ENCODE peak calls at places on chromosomes 4 and X, in ten cellular contexts. H is nephron progenitor cell; P is keratinocyte; D is OCI-LY7; I is sigmoid colon; S is left lung; M is CD8-positive, alpha-beta T cell; V is astrocyte of the cerebellum; Q is fibroblast of mammary gland; U is coronary artery. J is an unnamed sample.

GRCh38 chr4:147057631-147057980 is 111.9 kb upstream of the TTC29 start:
- DNase-seq in Q (peak), H (no peak), S (no peak), V (no peak), D (peak), I (no peak), M (no peak), P (no peak), U (no peak), J (no peak)

GRCh38 chr4:8920969-8921368 is 49.3 kb upstream of the HMX1 start:
- DNase-seq in P (no peak), I (no peak), Q (no peak), M (no peak), D (no peak), V (no peak), U (peak), S (no peak), H (no peak), J (no peak)

GRCh38 chr4:103424853-103425252 is 226.7 kb upstream of the CENPE start:
- DNase-seq in M (no peak), S (no peak), H (no peak), V (no peak), P (no peak), D (no peak), U (no peak), I (no peak), Q (peak), J (no peak)

GRCh38 chr4:109429545-109429944 is 4.1 kb upstream of the SEC24B start:
- DNase-seq in M (no peak), I (no peak), P (no peak), H (no peak), D (no peak), Q (no peak), V (no peak), S (no peak), U (no peak), J (no peak)

GRCh38 chrX:108261541-108262218 is 170.1 kb downstream of the ATG4A start:
- DNase-seq in H (no peak), P (no peak), Q (peak), U (no peak), S (no peak), V (no peak), D (no peak), M (no peak), I (no peak), J (no peak)

GRCh38 chr4:43682551-43682950 is 766.1 kb downstream of the KCTD8 start:
- DNase-seq in U (no peak), M (no peak), Q (no peak), V (no peak), H (no peak), S (no peak), P (no peak), I (no peak), D (no peak), J (no peak)

GRCh38 chrX:29082558-29082957 is 495.3 kb downstream of the IL1RAPL1 start:
- DNase-seq in H (no peak), S (no peak), D (no peak), Q (no peak), M (no peak), U (no peak), V (no peak), I (no peak), P (no peak), J (no peak)

GRCh38 chr4:1113311-1114009 is at the start of gene RNF212:
- DNase-seq in D (no peak), Q (peak), P (no peak), I (no peak), S (peak), U (no peak), V (no peak), H (no peak), M (peak), J (no peak)

GRCh38 chr4:52664479-52664878 is 5.4 kb upstream of the USP46 start:
- DNase-seq in D (no peak), H (no peak), I (no peak), M (no peak), U (no peak), V (no peak), S (no peak), P (no peak), Q (no peak), J (no peak)

GRCh38 chrX:18698762-18699650 is 8.4 kb upstream of the PPEF1 start:
- DNase-seq in D (no peak), V (no peak), Q (peak), P (no peak), M (no peak), S (no peak), U (no peak), H (no peak), I (no peak), J (no peak)

GRCh38 chrX:30270639-30271038 is 23.7 kb downstream of the MAGEB1 start:
- DNase-seq in V (no peak), Q (no peak), M (no peak), H (no peak), I (no peak), P (no peak), S (no peak), U (no peak), D (no peak), J (no peak)

GRCh38 chr4:67714248-67714583 is 13.3 kb upstream of the UBA6 start:
- DNase-seq in I (no peak), U (no peak), P (no peak), Q (no peak), D (no peak), M (no peak), V (no peak), H (no peak), S (no peak), J (no peak)

GRCh38 chr4:162891788-162892707 is 274.6 kb downstream of the NAF1 start:
- DNase-seq in S (no peak), H (no peak), V (peak), P (no peak), D (peak), U (no peak), I (no peak), Q (no peak), M (no peak), J (no peak)

GRCh38 chrX:143664302-143664701 is 28.4 kb upstream of the SLITRK4 start:
- DNase-seq in Q (peak), U (no peak), S (no peak), V (no peak), I (no peak), H (no peak), D (peak), P (no peak), M (no peak), J (no peak)

GRCh38 chrX:152640039-152640818 is 2.5 kb downstream of the GABRQ start:
- DNase-seq in D (no peak), V (no peak), U (no peak), H (no peak), S (no peak), I (no peak), Q (peak), M (no peak), P (peak), J (no peak)

GRCh38 chr4:4761128-4761991 is 98.1 kb upstream of the MSX1 start:
- DNase-seq in Q (peak), S (no peak), M (no peak), I (no peak), H (no peak), D (peak), U (no peak), P (no peak), V (no peak), J (no peak)

GRCh38 chrX:130120321-130120731 is 10.0 kb upstream of the ELF4 start:
- DNase-seq in D (peak), Q (no peak), V (no peak), I (no peak), U (no peak), H (peak), P (no peak), M (peak), S (no peak), J (no peak)

GRCh38 chr4:117560329-117560728 is 474.0 kb upstream of the NDST3 start:
- DNase-seq in M (no peak), U (no peak), Q (peak), D (no peak), I (no peak), H (no peak), V (peak), S (no peak), P (no peak), J (no peak)

GRCh38 chr4:77095101-77095826 is 19.5 kb upstream of the CCNI start:
- DNase-seq in U (no peak), Q (peak), I (peak), S (peak), D (peak), M (peak), V (no peak), P (no peak), H (peak), J (peak)

GRCh38 chr4:169640261-169640880 is 20.0 kb downstream of the CLCN3 start:
- DNase-seq in M (no peak), V (peak), U (no peak), P (no peak), H (no peak), S (no peak), D (no peak), Q (peak), I (no peak), J (no peak)

GRCh38 chrX:13220916-13221315 is 98.9 kb downstream of the ATXN3L start:
- DNase-seq in Q (peak), V (peak), H (no peak), P (no peak), S (no peak), D (no peak), U (no peak), I (no peak), M (no peak), J (no peak)

GRCh38 chr4:87108142-87108546 is 112.3 kb downstream of the KLHL8 start:
- DNase-seq in V (peak), M (no peak), Q (peak), U (peak), D (no peak), I (peak), P (no peak), H (no peak), S (no peak), J (no peak)

GRCh38 chr4:13706716-13707115 is 79.2 kb upstream of the BOD1L1 start:
- DNase-seq in M (no peak), Q (no peak), P (no peak), S (no peak), H (no peak), D (no peak), I (no peak), U (no peak), V (no peak), J (no peak)

GRCh38 chr4:127783026-127783769 is 1.1 kb downstream of the HSPA4L start:
- DNase-seq in S (no peak), M (no peak), U (peak), V (peak), Q (peak), I (peak), P (peak), D (no peak), H (peak), J (no peak)

GRCh38 chr4:155967098-155967497 is 13.4 kb upstream of the CTSO start:
- DNase-seq in P (no peak), S (no peak), U (no peak), H (no peak), D (no peak), Q (peak), I (no peak), V (no peak), M (no peak), J (no peak)

GRCh38 chr4:114509340-114509739 is 89.3 kb upstream of the UGT8 start:
- DNase-seq in P (no peak), S (no peak), M (no peak), D (no peak), Q (no peak), I (no peak), H (no peak), U (no peak), V (no peak), J (no peak)

GRCh38 chr4:74258949-74259348 is 49.3 kb upstream of the EPGN start:
- DNase-seq in V (peak), D (no peak), H (no peak), Q (no peak), M (no peak), I (no peak), P (no peak), U (no peak), S (no peak), J (no peak)

GRCh38 chr4:162782096-162782777 is 384.5 kb downstream of the NAF1 start:
- DNase-seq in D (no peak), V (no peak), H (no peak), Q (no peak), M (no peak), P (no peak), U (no peak), S (no peak), I (no peak), J (no peak)

GRCh38 chr4:168577624-168578023 is 80.8 kb downstream of the PALLD start:
- DNase-seq in Q (no peak), V (no peak), I (no peak), S (no peak), H (no peak), U (no peak), D (no peak), M (no peak), P (no peak), J (no peak)

GRCh38 chr4:129377131-129377845 is 281.3 kb downstream of the C4orf33 start:
- DNase-seq in S (no peak), I (no peak), H (no peak), M (no peak), U (no peak), V (peak), D (no peak), Q (no peak), P (peak), J (no peak)

GRCh38 chr4:122783301-122784215 is 43.1 kb upstream of the FGF2 start:
- DNase-seq in Q (peak), I (peak), M (no peak), D (no peak), H (peak), U (no peak), S (peak), V (peak), P (peak), J (no peak)

GRCh38 chrX:85828771-85829170 is 218.6 kb downstream of the CHM start:
- DNase-seq in I (no peak), H (no peak), M (no peak), P (no peak), U (no peak), D (no peak), V (no peak), Q (no peak), S (no peak), J (no peak)

GRCh38 chr4:126109836-126110235 is 795.1 kb downstream of the FAT4 start:
- DNase-seq in V (no peak), H (no peak), I (no peak), P (no peak), D (no peak), Q (no peak), M (no peak), S (no peak), U (no peak), J (no peak)

GRCh38 chr4:126106658-126107057 is 791.9 kb downstream of the FAT4 start:
- DNase-seq in P (no peak), I (no peak), S (no peak), D (peak), U (no peak), M (no peak), Q (peak), H (no peak), V (no peak), J (no peak)
- TF ChIP-seq CTCF in P (no peak), I (no peak), S (no peak), D (peak), U (no peak), M (no peak), Q (peak), H (peak), V (no peak), J (no peak)

GRCh38 chr4:72283357-72283756 is 251.6 kb downstream of the NPFFR2 start:
- DNase-seq in U (no peak), M (no peak), S (no peak), V (no peak), Q (no peak), D (no peak), H (no peak), P (no peak), I (no peak), J (no peak)
- TF ChIP-seq CTCF in U (no peak), M (no peak), S (no peak), V (no peak), Q (no peak), D (no peak), H (no peak), P (no peak), I (no peak), J (no peak)

GRCh38 chrX:134426285-134426684 is 33.7 kb upstream of the HPRT1 start:
- DNase-seq in M (no peak), P (no peak), D (no peak), S (no peak), Q (no peak), I (no peak), H (no peak), U (no peak), V (no peak), J (no peak)

GRCh38 chrX:134419784-134420183 is 40.2 kb upstream of the HPRT1 start:
- DNase-seq in I (no peak), P (no peak), Q (no peak), U (no peak), S (no peak), H (no peak), M (no peak), V (no peak), D (no peak), J (no peak)

GRCh38 chrX:134418317-134419113 is 41.5 kb upstream of the HPRT1 start:
- DNase-seq in S (no peak), V (no peak), I (no peak), U (no peak), H (no peak), P (no peak), D (no peak), Q (no peak), M (no peak), J (no peak)

GRCh38 chrX:134423606-134424005 is 36.4 kb upstream of the HPRT1 start:
- DNase-seq in M (no peak), S (no peak), I (no peak), P (no peak), H (no peak), V (no peak), U (no peak), Q (peak), D (peak), J (no peak)
- TF ChIP-seq CTCF in M (no peak), S (no peak), I (peak), P (no peak), H (no peak), V (peak), U (no peak), Q (peak), D (peak), J (no peak)

DNA sequence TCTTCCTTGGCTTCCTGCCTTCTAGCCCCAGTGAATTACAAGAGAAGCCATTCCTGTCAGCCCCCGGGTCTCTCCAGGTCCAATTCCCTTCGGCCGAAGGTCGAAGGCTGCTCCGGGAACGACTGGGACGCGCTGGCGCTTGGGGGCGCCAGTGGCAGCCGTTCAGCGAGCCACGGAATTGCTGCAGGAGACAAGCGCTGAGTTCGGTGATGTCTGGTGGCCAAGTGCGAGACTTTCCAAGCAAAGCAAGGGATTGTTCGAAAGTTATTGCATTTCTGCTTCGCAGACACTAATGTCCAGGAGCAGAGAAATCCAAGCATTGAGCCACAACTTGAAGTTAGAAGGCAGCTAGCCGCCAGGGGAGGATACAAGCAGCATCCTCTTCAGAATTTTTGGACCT is 1.1 kb upstream of the DKK2 start:
- DNase-seq in H (peak), D (no peak), I (peak), S (peak), P (no peak), Q (peak), V (no peak), M (no peak), U (no peak), J (no peak)
- TF ChIP-seq CTCF in H (peak), D (no peak), I (peak), S (peak), P (peak), Q (peak), V (peak), M (no peak), U (no peak), J (no peak)

DNA sequence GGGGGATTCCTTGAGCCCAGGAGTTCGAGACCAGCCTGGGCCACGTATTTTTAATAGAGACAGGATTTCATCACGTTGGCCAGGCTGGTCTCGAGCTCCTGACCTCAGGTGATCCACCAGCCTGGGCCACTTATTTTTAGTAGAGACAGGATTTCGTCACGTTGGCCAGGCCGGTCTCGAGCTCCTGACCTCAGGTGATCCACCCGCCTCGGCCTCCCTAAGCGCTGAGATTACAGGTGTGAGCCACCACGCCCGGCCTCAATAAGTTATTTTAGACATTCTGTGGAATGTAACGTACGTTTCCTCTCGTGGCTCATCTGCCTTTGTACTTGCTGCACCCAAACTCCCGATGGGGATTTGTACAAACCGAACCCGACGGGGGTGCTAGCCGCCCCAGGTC is 8.8 kb downstream of the ASMT start:
- DNase-seq in H (no peak), I (no peak), Q (no peak), P (no peak), U (no peak), M (no peak), S (no peak), D (no peak), V (no peak), J (no peak)
- TF ChIP-seq CTCF in H (no peak), I (no peak), Q (no peak), P (no peak), U (no peak), M (no peak), S (no peak), D (no peak), V (no peak), J (no peak)